ENCODE peak calls at places on chromosome 18, in ten cellular contexts. V is aorta; M is mesenchymal stem cell; Y is AG10803; U is A673; R is right atrium auricular region; B is lower lobe of right lung; W is right cardiac atrium; K is left ventricle myocardium inferior; D is CD8-positive, alpha-beta memory T cell. G is an unnamed sample.

GRCh38 chr18:8601277-8602032 is 7.8 kb upstream of the RAB12 start:
- DNase-seq in V (no peak), M (no peak), Y (no peak), U (no peak), R (no peak), B (no peak), W (no peak), K (no peak), D (no peak), G (no peak)

GRCh38 chr18:23377669-23378469 is 75.2 kb upstream of the RIOK3 start:
- DNase-seq in V (no peak), M (peak), Y (peak), U (peak), R (no peak), B (no peak), W (no peak), K (no peak), D (no peak), G (no peak)

GRCh38 chr18:78999939-79000338 is 20.3 kb downstream of the SALL3 start:
- DNase-seq in V (no peak), M (no peak), Y (no peak), U (no peak), R (no peak), B (no peak), W (no peak), K (no peak), D (no peak), G (no peak)

GRCh38 chr18:34639662-34640061 is 70.4 kb upstream of the DTNA start:
- DNase-seq in V (no peak), M (no peak), Y (no peak), U (no peak), R (no peak), B (no peak), W (no peak), K (no peak), D (no peak), G (no peak)

GRCh38 chr18:23210526-23210925 is 75.2 kb downstream of the CABLES1 start:
- DNase-seq in V (no peak), M (no peak), Y (no peak), U (no peak), R (no peak), B (no peak), W (no peak), K (no peak), D (no peak), G (no peak)

GRCh38 chr18:11336241-11336640 is 186.9 kb upstream of the PIEZO2 start:
- DNase-seq in V (no peak), M (no peak), Y (peak), U (no peak), R (no peak), B (no peak), W (no peak), K (no peak), D (no peak), G (no peak)

GRCh38 chr18:32542221-32542798 is 71.6 kb upstream of the GAREM1 start:
- DNase-seq in V (no peak), M (peak), Y (no peak), U (no peak), R (no peak), B (no peak), W (no peak), K (no peak), D (no peak), G (no peak)

GRCh38 chr18:49608366-49608747 is 46.5 kb downstream of the LIPG start:
- DNase-seq in V (no peak), M (no peak), Y (no peak), U (no peak), R (no peak), B (no peak), W (no peak), K (no peak), D (no peak), G (no peak)

GRCh38 chr18:7779226-7779625 is 212.1 kb downstream of the PTPRM start:
- DNase-seq in V (no peak), M (no peak), Y (no peak), U (no peak), R (no peak), B (no peak), W (no peak), K (no peak), D (no peak), G (no peak)

GRCh38 chr18:25365242-25365641 is 13.3 kb upstream of the ZNF521 start:
- DNase-seq in V (no peak), M (no peak), Y (no peak), U (no peak), R (no peak), B (no peak), W (no peak), K (no peak), D (no peak), G (no peak)

GRCh38 chr18:20997371-20997770 is 114.2 kb downstream of the ROCK1 start:
- DNase-seq in V (no peak), M (no peak), Y (no peak), U (no peak), R (no peak), B (no peak), W (no peak), K (no peak), D (no peak), G (no peak)

GRCh38 chr18:32629292-32629691 is 143.5 kb downstream of the KLHL14 start:
- DNase-seq in V (no peak), M (no peak), Y (no peak), U (no peak), R (no peak), B (no peak), W (no peak), K (no peak), D (no peak), G (no peak)

GRCh38 chr18:26405190-26405781 is 143.1 kb downstream of the KCTD1 start:
- DNase-seq in V (no peak), M (peak), Y (peak), U (peak), R (no peak), B (no peak), W (peak), K (peak), D (no peak), G (no peak)

GRCh38 chr18:9182852-9183399 is 46.3 kb downstream of the ANKRD12 start:
- DNase-seq in V (no peak), M (no peak), Y (no peak), U (no peak), R (no peak), B (no peak), W (no peak), K (no peak), D (no peak), G (no peak)

GRCh38 chr18:55869547-55869946 is 281.6 kb upstream of the TCF4 start:
- DNase-seq in V (no peak), M (no peak), Y (peak), U (no peak), R (no peak), B (no peak), W (no peak), K (no peak), D (no peak), G (no peak)

GRCh38 chr18:62880034-62880433 is 164.7 kb downstream of the PHLPP1 start:
- DNase-seq in V (no peak), M (no peak), Y (no peak), U (no peak), R (no peak), B (no peak), W (no peak), K (no peak), D (no peak), G (no peak)

GRCh38 chr18:56542488-56542887 is 95.9 kb downstream of the TXNL1 start:
- DNase-seq in V (no peak), M (no peak), Y (peak), U (peak), R (no peak), B (no peak), W (no peak), K (no peak), D (no peak), G (no peak)

GRCh38 chr18:58315739-58316215 is 271.8 kb downstream of the NEDD4L start:
- DNase-seq in V (no peak), M (no peak), Y (no peak), U (no peak), R (peak), B (no peak), W (peak), K (peak), D (no peak), G (no peak)

GRCh38 chr18:8609711-8610441 is 639 bp downstream of the RAB12 start:
- DNase-seq in V (no peak), M (peak), Y (peak), U (no peak), R (no peak), B (peak), W (peak), K (peak), D (no peak), G (no peak)

GRCh38 chr18:14089176-14089575 is 43.1 kb downstream of the ZNF519 start:
- DNase-seq in V (no peak), M (no peak), Y (no peak), U (peak), R (no peak), B (no peak), W (no peak), K (no peak), D (no peak), G (no peak)

GRCh38 chr18:63603772-63604171 is 16.6 kb downstream of the SERPINB13 start:
- DNase-seq in V (no peak), M (no peak), Y (peak), U (no peak), R (no peak), B (no peak), W (no peak), K (no peak), D (no peak), G (no peak)

GRCh38 chr18:70332694-70333093 is 43.8 kb downstream of the SOCS6 start:
- DNase-seq in V (no peak), M (peak), Y (peak), U (no peak), R (no peak), B (no peak), W (no peak), K (no peak), D (no peak), G (no peak)

GRCh38 chr18:3597159-3597977 is 147.4 kb downstream of the TGIF1 start:
- DNase-seq in V (no peak), M (peak), Y (no peak), U (no peak), R (no peak), B (no peak), W (no peak), K (no peak), D (no peak), G (no peak)

GRCh38 chr18:3594760-3595241 is 144.8 kb downstream of the TGIF1 start:
- DNase-seq in V (no peak), M (peak), Y (peak), U (peak), R (no peak), B (no peak), W (peak), K (peak), D (peak), G (no peak)

GRCh38 chr18:3595282-3596273 is 145.6 kb downstream of the TGIF1 start:
- DNase-seq in V (no peak), M (peak), Y (peak), U (peak), R (peak), B (no peak), W (no peak), K (no peak), D (peak), G (no peak)

GRCh38 chr18:3593904-3594759 is 144.2 kb downstream of the TGIF1 start:
- DNase-seq in V (peak), M (peak), Y (peak), U (peak), R (peak), B (peak), W (peak), K (peak), D (peak), G (peak)

DNA sequence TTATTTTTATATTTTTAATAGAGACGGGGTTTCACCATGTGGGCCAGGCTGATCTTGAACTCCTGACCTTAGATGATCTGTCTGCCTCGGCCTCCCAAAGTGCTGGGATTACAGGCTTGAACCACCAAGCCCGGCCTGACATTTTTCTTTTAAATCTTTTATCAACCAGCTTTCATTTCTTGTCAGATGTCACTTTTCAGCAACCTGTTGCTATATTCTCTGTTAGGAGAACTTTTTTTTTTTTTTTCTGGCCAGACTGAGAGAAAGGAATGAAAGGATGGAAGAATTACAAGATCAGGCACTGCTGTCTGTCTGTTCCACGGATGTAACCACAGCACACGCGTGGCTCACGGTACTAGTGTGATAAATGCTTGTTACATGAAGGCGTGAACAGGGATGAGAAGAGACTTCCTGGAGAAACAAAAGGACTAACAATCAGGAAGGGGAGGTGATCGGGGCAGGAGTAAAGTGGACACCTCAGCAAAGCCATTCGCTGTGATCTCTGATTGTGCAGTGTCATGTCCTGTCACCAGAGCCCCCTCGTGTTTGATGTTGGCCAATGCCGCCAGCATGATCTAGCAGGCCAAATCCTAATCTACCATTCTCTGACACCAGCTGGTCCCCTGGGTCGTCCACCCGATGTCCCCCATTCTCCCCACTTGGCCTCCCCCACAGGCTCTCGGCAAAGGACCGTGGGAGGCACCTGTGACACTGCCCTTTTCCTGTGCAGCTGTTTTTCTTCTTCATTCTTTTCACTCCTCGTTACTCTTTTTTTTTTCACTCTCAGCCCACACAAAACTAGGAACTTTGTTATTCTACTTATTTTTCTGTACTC is 146.6 kb downstream of the TGIF1 start:
- DNase-seq in V (no peak), M (peak), Y (no peak), U (peak), R (peak), B (peak), W (peak), K (peak), D (peak), G (no peak)
- H3K4me3 ChIP-seq in V (no peak), M (no peak), Y (no peak), U (peak), R (peak), B (peak), W (no peak), K (peak), D (peak), G (no peak)

DNA sequence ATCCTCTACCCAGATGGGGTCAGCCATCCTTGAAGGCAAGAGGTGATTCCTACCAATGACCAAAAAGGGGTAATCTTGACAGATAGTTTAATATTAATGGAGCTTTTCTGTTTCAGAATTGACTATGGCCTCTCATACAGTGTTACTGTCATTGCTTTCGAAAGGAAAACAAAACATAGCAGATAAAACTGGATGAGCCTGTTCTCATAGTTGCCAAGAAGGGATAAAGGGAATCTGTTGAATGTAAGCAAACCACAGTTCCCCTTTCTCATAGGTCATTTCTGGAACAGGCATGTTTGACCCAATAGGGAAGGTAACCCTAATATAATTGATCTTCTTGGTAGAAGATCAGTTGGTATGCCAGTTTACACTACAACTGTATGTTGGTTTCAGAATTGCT is 1.6 kb downstream of the RAB27B start:
- DNase-seq in V (no peak), M (no peak), Y (no peak), U (no peak), R (no peak), B (no peak), W (no peak), K (no peak), D (no peak), G (no peak)
- H3K4me3 ChIP-seq in V (no peak), M (no peak), Y (no peak), U (no peak), R (no peak), B (peak), W (no peak), K (no peak), D (no peak), G (no peak)

DNA sequence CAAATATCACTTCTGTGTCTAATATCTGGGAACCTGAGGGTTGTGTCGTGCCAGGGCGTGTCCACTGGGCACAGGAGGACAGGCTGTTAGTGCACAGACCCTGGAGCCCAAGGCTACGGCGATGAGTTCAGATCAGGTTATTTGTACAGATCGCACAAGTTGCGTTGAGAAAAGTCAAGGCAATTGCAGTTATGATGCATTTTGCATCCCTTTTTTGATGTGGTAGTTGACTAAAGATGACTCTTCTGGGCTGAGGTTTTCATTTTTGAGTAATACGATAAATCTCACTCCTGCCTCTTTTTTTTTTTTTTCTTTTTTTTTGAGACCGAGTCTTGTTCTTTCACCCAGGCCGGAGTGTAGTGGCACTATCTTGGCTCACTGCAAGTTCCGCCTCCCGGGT is 7.2 kb downstream of the RBFA start:
- DNase-seq in V (no peak), M (no peak), Y (no peak), U (no peak), R (no peak), B (no peak), W (no peak), K (no peak), D (no peak), G (no peak)
- H3K4me3 ChIP-seq in V (no peak), M (no peak), Y (no peak), U (no peak), R (no peak), B (no peak), W (no peak), K (no peak), D (no peak), G (no peak)

GRCh38 chr18:47931707-47932103 is 1.2 kb upstream of the SMAD2 start:
- DNase-seq in V (no peak), M (no peak), Y (no peak), U (no peak), R (no peak), B (no peak), W (no peak), K (no peak), D (peak), G (peak)

GRCh38 chr18:47928466-47928865 is 2.0 kb downstream of the SMAD2 start:
- DNase-seq in V (no peak), M (no peak), Y (no peak), U (no peak), R (no peak), B (no peak), W (no peak), K (no peak), D (no peak), G (no peak)

GRCh38 chr18:47930844-47931706 is 616 bp upstream of the SMAD2 start:
- DNase-seq in V (peak), M (peak), Y (peak), U (peak), R (peak), B (peak), W (peak), K (peak), D (peak), G (peak)

GRCh38 chr18:47929681-47930085 is 776 bp downstream of the SMAD2 start:
- DNase-seq in V (no peak), M (peak), Y (peak), U (no peak), R (no peak), B (no peak), W (no peak), K (no peak), D (no peak), G (no peak)

GRCh38 chr18:47930086-47930843 is at the start of gene SMAD2:
- DNase-seq in V (peak), M (peak), Y (peak), U (peak), R (peak), B (peak), W (peak), K (peak), D (peak), G (peak)
- H3K4me3 ChIP-seq in V (peak), M (peak), Y (peak), U (peak), R (peak), B (peak), W (peak), K (peak), D (peak), G (peak)

GRCh38 chr18:44935455-44935854 is 254.8 kb downstream of the SETBP1 start:
- DNase-seq in V (no peak), M (no peak), Y (no peak), U (no peak), R (no peak), B (no peak), W (no peak), K (no peak), D (no peak), G (no peak)

GRCh38 chr18:44938396-44939036 is 257.8 kb downstream of the SETBP1 start:
- DNase-seq in V (no peak), M (no peak), Y (no peak), U (peak), R (no peak), B (no peak), W (no peak), K (no peak), D (no peak), G (no peak)

GRCh38 chr18:44936485-44936884 is 255.8 kb downstream of the SETBP1 start:
- DNase-seq in V (no peak), M (no peak), Y (no peak), U (no peak), R (no peak), B (no peak), W (no peak), K (no peak), D (no peak), G (no peak)

GRCh38 chr18:44939037-44939665 is 258.5 kb downstream of the SETBP1 start:
- DNase-seq in V (no peak), M (no peak), Y (no peak), U (no peak), R (no peak), B (no peak), W (no peak), K (no peak), D (no peak), G (no peak)

DNA sequence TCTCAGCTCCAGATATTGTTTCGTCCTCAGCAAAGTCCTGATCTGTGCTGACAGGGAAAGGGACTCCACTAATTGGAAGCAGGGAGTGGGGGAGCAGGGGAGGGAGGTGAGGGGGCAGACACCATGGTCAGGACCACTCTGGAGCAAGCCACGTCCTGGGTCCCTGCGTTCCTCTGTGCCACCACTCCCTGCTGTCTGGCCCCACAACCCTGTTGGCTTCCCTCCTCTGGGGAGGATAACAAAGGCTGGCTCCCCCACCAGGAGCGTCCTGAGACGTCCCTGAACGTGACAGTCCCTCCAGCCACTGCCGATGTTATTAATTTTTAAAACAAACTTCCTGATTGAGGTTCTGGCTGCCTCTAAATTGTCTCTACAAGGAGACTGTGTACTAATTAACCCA is 257.3 kb downstream of the SETBP1 start:
- DNase-seq in V (no peak), M (no peak), Y (no peak), U (peak), R (no peak), B (no peak), W (no peak), K (no peak), D (no peak), G (no peak)
- H3K4me3 ChIP-seq in V (no peak), M (no peak), Y (no peak), U (no peak), R (no peak), B (no peak), W (no peak), K (peak), D (no peak), G (no peak)

GRCh38 chr18:31317860-31318259 is at the start of gene DSG1:
- DNase-seq in V (no peak), M (no peak), Y (no peak), U (no peak), R (no peak), B (no peak), W (no peak), K (no peak), D (no peak), G (no peak)

GRCh38 chr18:31321719-31322118 is 3.8 kb downstream of the DSG1 start:
- DNase-seq in V (no peak), M (no peak), Y (no peak), U (no peak), R (no peak), B (no peak), W (no peak), K (no peak), D (no peak), G (no peak)

GRCh38 chr18:31316974-31317373 is 986 bp upstream of the DSG1 start:
- DNase-seq in V (no peak), M (no peak), Y (no peak), U (no peak), R (no peak), B (no peak), W (no peak), K (no peak), D (no peak), G (no peak)
- H3K4me3 ChIP-seq in V (no peak), M (no peak), Y (no peak), U (no peak), R (no peak), B (no peak), W (no peak), K (no peak), D (no peak), G (no peak)

G was measured in Jurkat, Clone E6-1.